ENCODE peak calls at places on chromosomes 12 and 14, in ten cellular contexts. One of them, this sample, is unnamed.

GRCh38 chr14:25090716-25091454 is 40.9 kb upstream of the STXBP6 start:
- DNase-seq in lower lobe of right lung: no peak
- DNase-seq in pancreas: peak
- DNase-seq in bronchial epithelial cell: peak
- DNase-seq in kidney: no peak
- DNase-seq in IMR-90: peak
- DNase-seq in stomach: peak
- DNase-seq in cardiac muscle cell: no peak
- DNase-seq in ascending aorta: no peak
- DNase-seq in foreskin fibroblast: peak
- DNase-seq in this sample: no peak

GRCh38 chr12:31585271-31585670 is 5.7 kb downstream of the DENND5B start:
- DNase-seq in lower lobe of right lung: no peak
- DNase-seq in pancreas: no peak
- DNase-seq in bronchial epithelial cell: no peak
- DNase-seq in kidney: no peak
- DNase-seq in IMR-90: peak
- DNase-seq in stomach: no peak
- DNase-seq in cardiac muscle cell: no peak
- DNase-seq in ascending aorta: no peak
- DNase-seq in foreskin fibroblast: peak
- DNase-seq in this sample: no peak

GRCh38 chr12:130633771-130634170 is 82.3 kb downstream of the RIMBP2 start:
- DNase-seq in lower lobe of right lung: no peak
- DNase-seq in pancreas: peak
- DNase-seq in bronchial epithelial cell: peak
- DNase-seq in kidney: peak
- DNase-seq in IMR-90: no peak
- DNase-seq in stomach: peak
- DNase-seq in cardiac muscle cell: peak
- DNase-seq in ascending aorta: peak
- DNase-seq in foreskin fibroblast: no peak
- DNase-seq in this sample: no peak

GRCh38 chr12:99984271-99985128 is at the start of gene ANKS1B:
- DNase-seq in lower lobe of right lung: peak
- DNase-seq in pancreas: peak
- DNase-seq in bronchial epithelial cell: no peak
- DNase-seq in kidney: peak
- DNase-seq in IMR-90: peak
- DNase-seq in stomach: peak
- DNase-seq in cardiac muscle cell: peak
- DNase-seq in ascending aorta: peak
- DNase-seq in foreskin fibroblast: peak
- DNase-seq in this sample: no peak

GRCh38 chr12:50258167-50258551 is 25.2 kb downstream of the LIMA1 start:
- DNase-seq in lower lobe of right lung: no peak
- DNase-seq in pancreas: no peak
- DNase-seq in bronchial epithelial cell: peak
- DNase-seq in kidney: no peak
- DNase-seq in IMR-90: no peak
- DNase-seq in stomach: no peak
- DNase-seq in cardiac muscle cell: no peak
- DNase-seq in ascending aorta: no peak
- DNase-seq in foreskin fibroblast: peak
- DNase-seq in this sample: no peak

GRCh38 chr12:48765753-48766162 is 23.1 kb downstream of the ADCY6 start:
- DNase-seq in lower lobe of right lung: no peak
- DNase-seq in pancreas: no peak
- DNase-seq in bronchial epithelial cell: no peak
- DNase-seq in kidney: peak
- DNase-seq in IMR-90: peak
- DNase-seq in stomach: no peak
- DNase-seq in cardiac muscle cell: no peak
- DNase-seq in ascending aorta: no peak
- DNase-seq in foreskin fibroblast: peak
- DNase-seq in this sample: no peak

GRCh38 chr12:131943876-131944275 is 5.9 kb upstream of the EP400 start:
- DNase-seq in lower lobe of right lung: peak
- DNase-seq in pancreas: no peak
- DNase-seq in bronchial epithelial cell: no peak
- DNase-seq in kidney: peak
- DNase-seq in IMR-90: no peak
- DNase-seq in stomach: peak
- DNase-seq in cardiac muscle cell: no peak
- DNase-seq in ascending aorta: peak
- DNase-seq in foreskin fibroblast: no peak
- DNase-seq in this sample: no peak

GRCh38 chr14:71187633-71188356 is 280.5 kb downstream of the PCNX1 start:
- DNase-seq in lower lobe of right lung: no peak
- DNase-seq in pancreas: no peak
- DNase-seq in bronchial epithelial cell: no peak
- DNase-seq in kidney: no peak
- DNase-seq in IMR-90: no peak
- DNase-seq in stomach: no peak
- DNase-seq in cardiac muscle cell: peak
- DNase-seq in ascending aorta: no peak
- DNase-seq in foreskin fibroblast: no peak
- DNase-seq in this sample: no peak

GRCh38 chr12:121975029-121975428 is 46.7 kb upstream of the BCL7A start:
- DNase-seq in lower lobe of right lung: no peak
- DNase-seq in pancreas: no peak
- DNase-seq in bronchial epithelial cell: no peak
- DNase-seq in kidney: no peak
- DNase-seq in IMR-90: no peak
- DNase-seq in stomach: no peak
- DNase-seq in cardiac muscle cell: no peak
- DNase-seq in ascending aorta: no peak
- DNase-seq in foreskin fibroblast: no peak
- DNase-seq in this sample: no peak

GRCh38 chr12:24728366-24728765 is 220.5 kb downstream of the BCAT1 start:
- DNase-seq in lower lobe of right lung: no peak
- DNase-seq in pancreas: no peak
- DNase-seq in bronchial epithelial cell: peak
- DNase-seq in kidney: no peak
- DNase-seq in IMR-90: peak
- DNase-seq in stomach: no peak
- DNase-seq in cardiac muscle cell: peak
- DNase-seq in ascending aorta: no peak
- DNase-seq in foreskin fibroblast: peak
- DNase-seq in this sample: peak

GRCh38 chr14:59004012-59004411 is 184.5 kb upstream of the DAAM1 start:
- DNase-seq in lower lobe of right lung: no peak
- DNase-seq in pancreas: no peak
- DNase-seq in bronchial epithelial cell: no peak
- DNase-seq in kidney: no peak
- DNase-seq in IMR-90: peak
- DNase-seq in stomach: no peak
- DNase-seq in cardiac muscle cell: peak
- DNase-seq in ascending aorta: no peak
- DNase-seq in foreskin fibroblast: peak
- DNase-seq in this sample: no peak

GRCh38 chr14:51269634-51270033 is 29.6 kb downstream of the TMX1 start:
- DNase-seq in lower lobe of right lung: no peak
- DNase-seq in pancreas: no peak
- DNase-seq in bronchial epithelial cell: no peak
- DNase-seq in kidney: no peak
- DNase-seq in IMR-90: no peak
- DNase-seq in stomach: no peak
- DNase-seq in cardiac muscle cell: no peak
- DNase-seq in ascending aorta: no peak
- DNase-seq in foreskin fibroblast: peak
- DNase-seq in this sample: no peak

GRCh38 chr14:54815531-54815930 is 87.1 kb downstream of the GCH1 start:
- DNase-seq in lower lobe of right lung: no peak
- DNase-seq in pancreas: no peak
- DNase-seq in bronchial epithelial cell: no peak
- DNase-seq in kidney: no peak
- DNase-seq in IMR-90: no peak
- DNase-seq in stomach: no peak
- DNase-seq in cardiac muscle cell: no peak
- DNase-seq in ascending aorta: no peak
- DNase-seq in foreskin fibroblast: no peak
- DNase-seq in this sample: no peak

GRCh38 chr12:53985358-53985899 is 483 bp downstream of the HOXC10 start:
- DNase-seq in lower lobe of right lung: no peak
- DNase-seq in pancreas: no peak
- DNase-seq in bronchial epithelial cell: no peak
- DNase-seq in kidney: no peak
- DNase-seq in IMR-90: no peak
- DNase-seq in stomach: no peak
- DNase-seq in cardiac muscle cell: no peak
- DNase-seq in ascending aorta: no peak
- DNase-seq in foreskin fibroblast: peak
- DNase-seq in this sample: no peak

GRCh38 chr12:106107566-106107965 is 31.2 kb downstream of the NUAK1 start:
- DNase-seq in lower lobe of right lung: no peak
- DNase-seq in pancreas: no peak
- DNase-seq in bronchial epithelial cell: peak
- DNase-seq in kidney: no peak
- DNase-seq in IMR-90: peak
- DNase-seq in stomach: no peak
- DNase-seq in cardiac muscle cell: no peak
- DNase-seq in ascending aorta: no peak
- DNase-seq in foreskin fibroblast: peak
- DNase-seq in this sample: no peak

GRCh38 chr12:89950421-89950820 is 241.8 kb upstream of the ATP2B1 start:
- DNase-seq in lower lobe of right lung: no peak
- DNase-seq in pancreas: no peak
- DNase-seq in bronchial epithelial cell: no peak
- DNase-seq in kidney: no peak
- DNase-seq in IMR-90: no peak
- DNase-seq in stomach: no peak
- DNase-seq in cardiac muscle cell: no peak
- DNase-seq in ascending aorta: no peak
- DNase-seq in foreskin fibroblast: no peak
- DNase-seq in this sample: no peak

GRCh38 chr12:15634010-15634676 is 155.0 kb downstream of the EPS8 start:
- DNase-seq in lower lobe of right lung: no peak
- DNase-seq in pancreas: no peak
- DNase-seq in bronchial epithelial cell: peak
- DNase-seq in kidney: no peak
- DNase-seq in IMR-90: peak
- DNase-seq in stomach: no peak
- DNase-seq in cardiac muscle cell: no peak
- DNase-seq in ascending aorta: no peak
- DNase-seq in foreskin fibroblast: peak
- DNase-seq in this sample: no peak

GRCh38 chr12:121893901-121894540 is 5.4 kb downstream of the PSMD9 start:
- DNase-seq in lower lobe of right lung: no peak
- DNase-seq in pancreas: peak
- DNase-seq in bronchial epithelial cell: peak
- DNase-seq in kidney: no peak
- DNase-seq in IMR-90: peak
- DNase-seq in stomach: peak
- DNase-seq in cardiac muscle cell: no peak
- DNase-seq in ascending aorta: no peak
- DNase-seq in foreskin fibroblast: peak
- DNase-seq in this sample: no peak

GRCh38 chr14:94128216-94128839 is 1.1 kb downstream of the IFI27L2 start:
- DNase-seq in lower lobe of right lung: no peak
- DNase-seq in pancreas: no peak
- DNase-seq in bronchial epithelial cell: no peak
- DNase-seq in kidney: no peak
- DNase-seq in IMR-90: no peak
- DNase-seq in stomach: peak
- DNase-seq in cardiac muscle cell: no peak
- DNase-seq in ascending aorta: peak
- DNase-seq in foreskin fibroblast: no peak
- DNase-seq in this sample: no peak
- TF ChIP-seq CTCF in lower lobe of right lung: no peak
- TF ChIP-seq CTCF in pancreas: no peak
- TF ChIP-seq CTCF in bronchial epithelial cell: no peak
- TF ChIP-seq CTCF in kidney: no peak
- TF ChIP-seq CTCF in IMR-90: no peak
- TF ChIP-seq CTCF in stomach: no peak
- TF ChIP-seq CTCF in cardiac muscle cell: no peak
- TF ChIP-seq CTCF in ascending aorta: no peak
- TF ChIP-seq CTCF in foreskin fibroblast: no peak
- TF ChIP-seq CTCF in this sample: no peak

GRCh38 chr14:96297000-96297399 is 41.0 kb downstream of the BDKRB1 start:
- DNase-seq in lower lobe of right lung: no peak
- DNase-seq in pancreas: no peak
- DNase-seq in bronchial epithelial cell: peak
- DNase-seq in kidney: no peak
- DNase-seq in IMR-90: peak
- DNase-seq in stomach: no peak
- DNase-seq in cardiac muscle cell: no peak
- DNase-seq in ascending aorta: no peak
- DNase-seq in foreskin fibroblast: peak
- DNase-seq in this sample: no peak
- TF ChIP-seq CTCF in lower lobe of right lung: peak
- TF ChIP-seq CTCF in pancreas: peak
- TF ChIP-seq CTCF in bronchial epithelial cell: no peak
- TF ChIP-seq CTCF in kidney: peak
- TF ChIP-seq CTCF in IMR-90: peak
- TF ChIP-seq CTCF in stomach: peak
- TF ChIP-seq CTCF in cardiac muscle cell: peak
- TF ChIP-seq CTCF in ascending aorta: no peak
- TF ChIP-seq CTCF in foreskin fibroblast: peak
- TF ChIP-seq CTCF in this sample: peak

GRCh38 chr14:86802726-86803125 is 1190.3 kb downstream of the GALC start:
- DNase-seq in lower lobe of right lung: no peak
- DNase-seq in pancreas: no peak
- DNase-seq in bronchial epithelial cell: no peak
- DNase-seq in kidney: no peak
- DNase-seq in IMR-90: no peak
- DNase-seq in stomach: no peak
- DNase-seq in cardiac muscle cell: no peak
- DNase-seq in ascending aorta: no peak
- DNase-seq in foreskin fibroblast: peak
- DNase-seq in this sample: no peak
- TF ChIP-seq CTCF in lower lobe of right lung: no peak
- TF ChIP-seq CTCF in pancreas: no peak
- TF ChIP-seq CTCF in bronchial epithelial cell: no peak
- TF ChIP-seq CTCF in kidney: no peak
- TF ChIP-seq CTCF in IMR-90: no peak
- TF ChIP-seq CTCF in stomach: no peak
- TF ChIP-seq CTCF in cardiac muscle cell: no peak
- TF ChIP-seq CTCF in ascending aorta: no peak
- TF ChIP-seq CTCF in foreskin fibroblast: no peak
- TF ChIP-seq CTCF in this sample: no peak

DNA sequence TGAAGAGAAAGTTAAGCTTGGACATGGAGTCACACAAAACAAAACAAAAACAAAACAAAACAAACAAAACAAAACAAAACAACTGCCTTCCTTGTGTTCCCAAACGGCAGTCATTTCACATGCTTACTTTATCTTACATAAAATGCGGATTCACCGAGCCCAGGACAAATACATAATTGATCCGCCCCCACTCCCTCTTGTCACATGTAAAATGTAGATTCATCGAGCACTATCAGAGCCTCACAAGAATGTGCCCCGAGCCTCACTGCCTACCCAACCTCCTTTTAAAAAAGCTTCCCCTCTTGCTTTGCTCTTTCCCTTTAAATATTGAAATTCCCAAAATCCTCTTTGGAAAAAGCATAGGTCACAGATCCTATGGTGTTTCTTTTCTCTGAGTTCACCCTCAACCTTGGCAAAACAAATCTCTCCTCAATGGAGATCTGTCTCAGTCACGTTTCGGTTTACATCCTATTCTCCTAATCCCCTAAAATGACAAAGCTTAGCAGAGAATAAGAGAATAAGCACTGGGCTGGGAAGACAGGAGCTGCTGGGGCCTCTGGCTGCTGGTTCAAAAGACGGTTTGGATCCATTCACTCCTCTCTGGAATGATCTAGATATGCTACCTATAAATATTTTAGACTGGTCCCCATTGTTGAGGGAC is 83.7 kb downstream of the NINJ2 start:
- DNase-seq in lower lobe of right lung: no peak
- DNase-seq in pancreas: no peak
- DNase-seq in bronchial epithelial cell: no peak
- DNase-seq in kidney: no peak
- DNase-seq in IMR-90: no peak
- DNase-seq in stomach: no peak
- DNase-seq in cardiac muscle cell: no peak
- DNase-seq in ascending aorta: no peak
- DNase-seq in foreskin fibroblast: no peak
- DNase-seq in this sample: no peak
- TF ChIP-seq CTCF in lower lobe of right lung: no peak
- TF ChIP-seq CTCF in pancreas: no peak
- TF ChIP-seq CTCF in bronchial epithelial cell: no peak
- TF ChIP-seq CTCF in kidney: no peak
- TF ChIP-seq CTCF in IMR-90: no peak
- TF ChIP-seq CTCF in stomach: no peak
- TF ChIP-seq CTCF in cardiac muscle cell: no peak
- TF ChIP-seq CTCF in ascending aorta: no peak
- TF ChIP-seq CTCF in foreskin fibroblast: no peak
- TF ChIP-seq CTCF in this sample: no peak

This sample was measured in AG09319.